ENCODE peak calls at places on chromosome 5, in five cellular contexts. U, J, R, Q and I are unnamed samples.

GRCh38 chr5:73373814-73374510 is 74.6 kb downstream of the FOXD1 start:
- DNase-seq in U (peak; percentile 81), J (no peak), Q (peak; percentile 53), R (no peak), I (no peak)

GRCh38 chr5:116130976-116131375 is 46.2 kb downstream of the COMMD10 start:
- DNase-seq in Q (no peak), J (no peak), U (no peak), R (no peak), I (no peak)

GRCh38 chr5:112742424-112742823 is 4.7 kb downstream of the APC start:
- DNase-seq in U (no peak), J (no peak), R (no peak), Q (no peak), I (no peak)

GRCh38 chr5:93578813-93579560 is 2.0 kb downstream of the NR2F1-AS1 start:
- DNase-seq in R (peak; percentile 12), J (peak; percentile 72), Q (no peak), U (peak; percentile 64), I (no peak)

GRCh38 chr5:115431116-115431515 is 113.5 kb downstream of the FEM1C start:
- DNase-seq in J (no peak), Q (no peak), U (no peak), R (no peak), I (no peak)

GRCh38 chr5:98106116-98107088 is 667.1 kb upstream of the RGMB start:
- DNase-seq in J (peak; percentile 76), U (peak; percentile 68), R (no peak), Q (no peak), I (no peak)

GRCh38 chr5:158801286-158801685 is 298.4 kb downstream of the EBF1 start:
- DNase-seq in Q (no peak), R (no peak), U (no peak), J (no peak), I (no peak)

GRCh38 chr5:77065256-77065655 is 21.8 kb downstream of the ZBED3 start:
- DNase-seq in U (no peak), J (no peak), R (no peak), Q (no peak), I (no peak)

GRCh38 chr5:148970228-148970627 is 92.6 kb downstream of the SH3TC2 start:
- DNase-seq in U (no peak), J (no peak), Q (no peak), R (no peak), I (no peak)

GRCh38 chr5:178667109-178667508 is 40.3 kb upstream of the CLK4 start:
- DNase-seq in Q (no peak), J (no peak), R (no peak), U (no peak), I (no peak)

GRCh38 chr5:145681686-145682085 is 153.5 kb downstream of the PRELID2 start:
- DNase-seq in R (peak; percentile 50), J (peak; percentile 73), U (peak; percentile 57), Q (peak; percentile 46), I (peak; percentile 68)

GRCh38 chr5:150672237-150672883 is 11.3 kb downstream of the MYOZ3 start:
- DNase-seq in J (no peak), R (peak; percentile 54), Q (peak; percentile 49), U (no peak), I (no peak)
- H3K4me3 ChIP-seq in J (peak overlapping the region; percentile 49), R (no peak overlapping the region), Q (peak overlapping the region; percentile 73), U (peak overlapping the region; percentile 58), I (no peak overlapping the region)

GRCh38 chr5:107615173-107615856 is 55.4 kb downstream of the EFNA5 start:
- DNase-seq in U (peak; percentile 31), J (no peak), R (no peak), Q (no peak), I (no peak)
- H2AFZ ChIP-seq in U (no peak overlapping the region), J (no peak overlapping the region), R (no peak overlapping the region), Q (no peak overlapping the region), I (no peak overlapping the region)

DNA sequence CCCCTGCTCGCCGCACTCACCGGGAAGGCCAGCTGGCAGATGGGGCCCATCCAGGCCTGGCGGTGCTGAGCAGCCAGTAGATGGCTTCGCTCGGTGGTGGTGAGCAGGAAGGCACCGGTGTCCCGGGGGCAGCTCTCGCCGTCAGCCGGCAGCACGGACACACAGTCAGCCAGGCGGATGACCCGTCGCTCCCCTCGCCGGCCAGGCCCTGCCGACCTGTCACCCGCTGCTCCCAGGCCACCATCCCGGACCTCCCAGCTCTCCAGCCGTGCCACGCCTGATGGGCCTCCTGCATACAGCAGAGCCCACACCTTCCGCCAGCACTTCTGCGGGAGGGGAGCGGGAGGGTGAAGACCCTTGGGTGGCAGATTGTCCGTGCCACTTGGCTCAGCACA is 1.4 kb downstream of the DOK3 start:
- DNase-seq in Q (no peak), R (no peak), J (no peak), U (no peak), I (no peak)
- H3K4me3 ChIP-seq in Q (no peak overlapping the region), R (no peak overlapping the region), J (no peak overlapping the region), U (no peak overlapping the region), I (no peak overlapping the region)

GRCh38 chr5:54378707-54379106 is 68.3 kb upstream of the ARL15 start:
- DNase-seq in R (no peak), J (no peak), Q (no peak), U (no peak), I (no peak)

GRCh38 chr5:54383225-54383624 is 72.3 kb upstream of the HSPB3 start:
- DNase-seq in U (no peak), Q (no peak), R (no peak), J (peak; percentile 26), I (no peak)

GRCh38 chr5:54384356-54384933 is 71.1 kb upstream of the HSPB3 start:
- DNase-seq in J (no peak), R (no peak), Q (no peak), U (no peak), I (no peak)

GRCh38 chr5:54383941-54384340 is 71.6 kb upstream of the HSPB3 start:
- DNase-seq in J (no peak), R (no peak), U (no peak), Q (no peak), I (no peak)

GRCh38 chr5:54379590-54379989 is 69.2 kb upstream of the ARL15 start:
- DNase-seq in Q (no peak), U (no peak), R (no peak), J (no peak), I (no peak)
- H2AFZ ChIP-seq in Q (no peak overlapping the region), U (no peak overlapping the region), R (no peak overlapping the region), J (no peak overlapping the region), I (no peak overlapping the region)

GRCh38 chr5:38553001-38553521 is 3.4 kb downstream of the LIFR start:
- DNase-seq in U (no peak), J (no peak), R (no peak), Q (no peak), I (no peak)
- H3K4me3 ChIP-seq in U (no peak overlapping the region), J (no peak overlapping the region), R (no peak overlapping the region), Q (no peak overlapping the region), I (no peak overlapping the region)

GRCh38 chr5:2747372-2748179 is 3.9 kb downstream of the IRX2 start:
- DNase-seq in J (no peak), U (peak; percentile 60), Q (no peak), R (no peak), I (no peak)
- H2AFZ ChIP-seq in J (no peak overlapping the region), U (no peak overlapping the region), Q (no peak overlapping the region), R (no peak overlapping the region), I (no peak overlapping the region)